ENCODE peak calls at places on chromosomes 3 and 15, in five cellular contexts. One of them, this sample, is unnamed. For H3K9me2, the result is how much of the 10 kb centered on the place peaks cover.

GRCh38 chr3:51710631-51711351 is 3.9 kb downstream of the GRM2 start:
- DNase-seq in SK-N-SH: peak
- DNase-seq in HCT116: no peak
- DNase-seq in GM23338: peak
- DNase-seq in PC-3: peak
- DNase-seq in this sample: no peak

GRCh38 chr3:30085486-30085885 is 520.9 kb upstream of the TGFBR2 start:
- DNase-seq in GM23338: peak
- DNase-seq in PC-3: no peak
- DNase-seq in SK-N-SH: no peak
- DNase-seq in HCT116: no peak
- DNase-seq in this sample: no peak

GRCh38 chr3:42545284-42545900 is 36.4 kb downstream of the SEC22C start:
- DNase-seq in PC-3: no peak
- DNase-seq in SK-N-SH: no peak
- DNase-seq in HCT116: no peak
- DNase-seq in GM23338: no peak
- DNase-seq in this sample: no peak

GRCh38 chr3:101900316-101900715 is 51.0 kb downstream of the NFKBIZ start:
- DNase-seq in SK-N-SH: no peak
- DNase-seq in PC-3: no peak
- DNase-seq in HCT116: no peak
- DNase-seq in GM23338: no peak
- DNase-seq in this sample: no peak

GRCh38 chr15:69713726-69714559 is 261.3 kb downstream of the RPLP1 start:
- DNase-seq in GM23338: no peak
- DNase-seq in HCT116: no peak
- DNase-seq in PC-3: peak
- DNase-seq in SK-N-SH: no peak
- DNase-seq in this sample: peak

GRCh38 chr15:90530250-90531051 is 728 bp downstream of the CRTC3 start:
- DNase-seq in SK-N-SH: peak
- DNase-seq in GM23338: peak
- DNase-seq in HCT116: no peak
- DNase-seq in PC-3: peak
- DNase-seq in this sample: peak

GRCh38 chr3:66588340-66588847 is 87.6 kb upstream of the LRIG1 start:
- DNase-seq in PC-3: peak
- DNase-seq in GM23338: no peak
- DNase-seq in SK-N-SH: no peak
- DNase-seq in HCT116: no peak
- DNase-seq in this sample: no peak

GRCh38 chr15:38391186-38391585 is 62.7 kb upstream of the FAM98B start:
- DNase-seq in PC-3: no peak
- DNase-seq in HCT116: no peak
- DNase-seq in GM23338: no peak
- DNase-seq in SK-N-SH: no peak
- DNase-seq in this sample: no peak

GRCh38 chr3:58607816-58608215 is 30.6 kb upstream of the FAM107A start:
- DNase-seq in SK-N-SH: no peak
- DNase-seq in HCT116: no peak
- DNase-seq in GM23338: no peak
- DNase-seq in PC-3: peak
- DNase-seq in this sample: peak

GRCh38 chr3:179852117-179852886 is 184.4 kb downstream of the PEX5L start:
- DNase-seq in GM23338: peak
- DNase-seq in HCT116: no peak
- DNase-seq in SK-N-SH: no peak
- DNase-seq in PC-3: peak
- DNase-seq in this sample: no peak
- TF ChIP-seq CTCF in GM23338: peak
- TF ChIP-seq CTCF in HCT116: peak
- TF ChIP-seq CTCF in SK-N-SH: peak
- TF ChIP-seq CTCF in PC-3: peak
- TF ChIP-seq CTCF in this sample: peak

DNA sequence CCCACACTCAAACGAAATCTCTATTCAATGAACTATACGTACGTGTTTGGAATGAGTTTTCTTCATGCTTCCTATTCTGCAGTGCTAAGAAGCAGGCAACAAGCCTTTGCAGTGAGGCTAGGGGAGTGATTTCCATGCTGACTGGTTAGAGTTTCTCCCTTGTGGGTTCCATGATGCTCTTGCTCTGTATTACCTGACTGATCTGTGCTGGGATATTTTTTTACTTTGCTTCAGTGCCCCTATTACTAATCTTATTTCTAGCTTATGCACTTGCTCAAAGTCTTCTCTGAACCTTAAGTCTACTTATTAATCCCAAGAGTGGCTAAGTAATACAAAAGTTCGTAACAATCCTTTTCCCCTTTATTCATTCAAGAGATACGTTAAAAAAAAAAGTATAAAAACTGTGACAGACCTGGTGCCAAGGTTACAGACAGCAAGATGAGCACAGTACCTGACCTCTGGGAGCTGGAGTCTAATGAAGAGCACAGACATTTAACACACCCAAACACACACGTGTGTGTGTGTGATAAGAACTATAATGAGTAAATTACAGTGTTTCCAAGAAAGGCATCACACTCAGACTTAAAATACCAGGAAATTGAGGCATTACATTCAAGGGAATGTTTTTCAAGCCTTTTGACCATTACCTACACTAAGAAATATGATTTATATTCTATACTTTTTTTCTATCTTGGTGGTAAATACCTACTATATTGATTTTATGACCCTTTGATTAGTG is 50.5 kb upstream of the FBN1 start:
- DNase-seq in HCT116: no peak
- DNase-seq in GM23338: no peak
- DNase-seq in SK-N-SH: no peak
- DNase-seq in PC-3: no peak
- DNase-seq in this sample: no peak
- H3K9me2 ChIP-seq in HCT116: under half
- H3K9me2 ChIP-seq in GM23338: under half
- H3K9me2 ChIP-seq in SK-N-SH: under half
- H3K9me2 ChIP-seq in PC-3: under half
- H3K9me2 ChIP-seq in this sample: under half

GRCh38 chr15:79067434-79067833 is 23.1 kb downstream of the RASGRF1 start:
- DNase-seq in SK-N-SH: no peak
- DNase-seq in HCT116: no peak
- DNase-seq in PC-3: no peak
- DNase-seq in GM23338: no peak
- DNase-seq in this sample: peak
- TF ChIP-seq EZH2phosphoT487 in SK-N-SH: no peak
- TF ChIP-seq EZH2phosphoT487 in HCT116: no peak
- TF ChIP-seq EZH2phosphoT487 in PC-3: no peak
- TF ChIP-seq EZH2phosphoT487 in GM23338: no peak
- TF ChIP-seq EZH2phosphoT487 in this sample: no peak

GRCh38 chr3:184693011-184693975 is 18.6 kb downstream of the MAGEF1 start:
- DNase-seq in GM23338: no peak
- DNase-seq in HCT116: no peak
- DNase-seq in SK-N-SH: peak
- DNase-seq in PC-3: no peak
- DNase-seq in this sample: no peak
- TF ChIP-seq CTCF in GM23338: no peak
- TF ChIP-seq CTCF in HCT116: no peak
- TF ChIP-seq CTCF in SK-N-SH: no peak
- TF ChIP-seq CTCF in PC-3: no peak
- TF ChIP-seq CTCF in this sample: no peak

GRCh38 chr15:66711260-66711659 is 9.2 kb downstream of the SMAD6 start:
- DNase-seq in GM23338: no peak
- DNase-seq in SK-N-SH: no peak
- DNase-seq in HCT116: no peak
- DNase-seq in PC-3: no peak
- DNase-seq in this sample: no peak
- H3K9me2 ChIP-seq in GM23338: under half
- H3K9me2 ChIP-seq in SK-N-SH: under half
- H3K9me2 ChIP-seq in HCT116: under half
- H3K9me2 ChIP-seq in PC-3: under half
- H3K9me2 ChIP-seq in this sample: under half

GRCh38 chr3:194133661-194134230 is 2.2 kb upstream of the HES1 start:
- DNase-seq in PC-3: peak
- DNase-seq in SK-N-SH: no peak
- DNase-seq in GM23338: peak
- DNase-seq in HCT116: no peak
- DNase-seq in this sample: no peak
- TF ChIP-seq EZH2phosphoT487 in PC-3: no peak
- TF ChIP-seq EZH2phosphoT487 in SK-N-SH: no peak
- TF ChIP-seq EZH2phosphoT487 in GM23338: no peak
- TF ChIP-seq EZH2phosphoT487 in HCT116: no peak
- TF ChIP-seq EZH2phosphoT487 in this sample: no peak

DNA sequence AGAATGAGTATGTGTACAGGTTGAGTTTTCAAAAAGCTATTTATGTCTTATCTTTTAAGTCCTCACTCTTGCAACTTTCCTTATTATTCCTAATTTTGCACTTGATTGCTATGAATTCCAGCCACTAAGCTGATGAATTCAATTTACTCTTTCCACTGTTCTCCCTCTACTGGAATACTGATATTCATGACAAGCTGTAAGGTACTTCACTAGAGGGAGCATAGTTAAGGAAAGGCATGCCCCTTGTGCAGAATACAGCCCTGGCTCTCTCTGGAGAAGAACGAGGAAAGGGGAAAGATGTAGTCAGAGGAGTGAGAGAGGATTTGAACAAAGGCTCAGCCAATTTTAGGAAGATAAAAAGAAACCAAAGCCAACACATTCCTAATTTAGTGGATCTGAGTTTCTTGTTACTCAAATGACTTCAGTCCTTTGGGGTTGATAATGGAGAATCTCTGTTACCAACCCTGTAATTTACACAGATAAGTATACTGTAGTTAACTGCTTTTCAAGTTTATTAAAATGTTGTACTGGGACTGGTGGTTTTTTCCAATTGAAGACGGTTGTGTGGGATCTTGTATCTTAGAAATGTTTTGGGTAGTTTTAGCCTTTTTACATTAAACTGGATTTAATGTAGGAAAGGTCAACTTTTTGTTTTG is 4.0 kb downstream of the SCAANT1 start:
- DNase-seq in GM23338: peak
- DNase-seq in SK-N-SH: peak
- DNase-seq in HCT116: no peak
- DNase-seq in PC-3: no peak
- DNase-seq in this sample: no peak
- TF ChIP-seq CTCF in GM23338: peak
- TF ChIP-seq CTCF in SK-N-SH: peak
- TF ChIP-seq CTCF in HCT116: peak
- TF ChIP-seq CTCF in PC-3: peak
- TF ChIP-seq CTCF in this sample: no peak

DNA sequence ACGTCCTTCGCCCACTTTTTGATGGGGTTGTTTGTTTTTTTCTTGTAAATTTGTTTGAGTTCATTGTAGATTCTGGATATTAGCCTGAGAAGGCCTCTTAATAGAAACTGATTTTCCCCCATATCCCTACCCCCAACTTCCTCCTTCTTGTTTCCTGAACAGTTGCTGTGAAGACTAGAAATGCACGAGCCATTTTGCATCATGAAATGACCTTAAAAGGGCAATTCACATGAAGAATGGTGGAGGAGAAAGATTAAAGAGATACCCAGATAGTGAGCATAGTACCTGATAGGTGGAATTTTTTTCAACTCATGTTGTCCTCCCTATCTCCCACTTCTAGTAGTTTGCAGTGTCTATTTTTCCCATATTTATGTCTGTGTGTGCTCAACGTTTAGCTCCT is 55.2 kb upstream of the KCNH8 start:
- DNase-seq in PC-3: no peak
- DNase-seq in GM23338: no peak
- DNase-seq in SK-N-SH: no peak
- DNase-seq in HCT116: no peak
- DNase-seq in this sample: no peak
- H3K9me2 ChIP-seq in PC-3: under half
- H3K9me2 ChIP-seq in GM23338: under half
- H3K9me2 ChIP-seq in SK-N-SH: under half
- H3K9me2 ChIP-seq in HCT116: under half
- H3K9me2 ChIP-seq in this sample: under half

This sample was measured in MM.1S.